ENCODE peak calls at places on chromosome 11, in five cellular contexts. Y is nephron progenitor cell, Q is lower leg skin, S is tibial nerve, X is lower lobe of right lung. M is an unnamed sample.

GRCh38 chr11:61828629-61829407 is 718 bp downstream of the FADS2 start:
- DNase-seq in X (peak; percentile 62), Y (peak; percentile 63), S (no peak), Q (no peak), M (no peak)

GRCh38 chr11:1078191-1078601 is 3.5 kb downstream of the MUC2 start:
- DNase-seq in Q (no peak), X (peak; percentile 39), Y (no peak), S (no peak), M (no peak)

GRCh38 chr11:106409201-106409600 is 331.7 kb downstream of the AASDHPPT start:
- DNase-seq in Q (no peak), Y (no peak), X (no peak), S (no peak), M (no peak)

GRCh38 chr11:119340335-119341221 is at the start of gene C1QTNF5:
- DNase-seq in X (peak; percentile 77), Y (peak; percentile 57), Q (peak; percentile 79), S (peak; percentile 92), M (no peak)

GRCh38 chr11:9090488-9091043 is 833 bp downstream of the SCUBE2 start:
- DNase-seq in Q (no peak), Y (no peak), S (no peak), X (no peak), M (no peak)

GRCh38 chr11:22343411-22344032 is 5.3 kb downstream of the SLC17A6 start:
- DNase-seq in Y (peak; percentile 36), S (no peak), Q (no peak), X (no peak), M (no peak)

GRCh38 chr11:24412722-24413121 is 84.1 kb upstream of the LUZP2 start:
- DNase-seq in S (no peak), Y (no peak), X (no peak), Q (no peak), M (no peak)

GRCh38 chr11:114098927-114099326 is 39.4 kb downstream of the ZBTB16 start:
- DNase-seq in Y (no peak), S (no peak), Q (no peak), X (no peak), M (no peak)

GRCh38 chr11:108958446-108959123 is 293.7 kb downstream of the DDX10 start:
- DNase-seq in S (no peak), Y (no peak), X (no peak), Q (no peak), M (no peak)

GRCh38 chr11:15618583-15619032 is 503.9 kb downstream of the INSC start:
- DNase-seq in Q (no peak), Y (no peak), S (no peak), X (no peak), M (no peak)

GRCh38 chr11:87976009-87976408 is 199.2 kb downstream of the RAB38 start:
- DNase-seq in Y (no peak), S (no peak), X (no peak), Q (no peak), M (no peak)

GRCh38 chr11:36075053-36075452 is 131.2 kb downstream of the LDLRAD3 start:
- DNase-seq in S (no peak), Y (no peak), Q (no peak), X (no peak), M (no peak)

GRCh38 chr11:80155412-80156017 is 714.7 kb upstream of the TENM4 start:
- DNase-seq in Y (peak; percentile 24), S (no peak), X (no peak), Q (no peak), M (no peak)

GRCh38 chr11:3849297-3849874 is 6.1 kb upstream of the STIM1 start:
- DNase-seq in X (no peak), S (peak; percentile 78), Y (no peak), Q (no peak), M (no peak)

GRCh38 chr11:14041040-14041439 is 78.5 kb downstream of the SPON1 start:
- DNase-seq in X (no peak), Q (no peak), Y (no peak), S (no peak), M (no peak)
- TF ChIP-seq CTCF in X (no peak), Q (no peak), Y (peak; percentile 28), S (no peak), M (no peak)

GRCh38 chr11:128934351-128934750 is 8.3 kb downstream of the TP53AIP1 start:
- DNase-seq in X (no peak), S (no peak), Y (no peak), Q (no peak), M (no peak)

GRCh38 chr11:128936546-128937275 is 6.0 kb downstream of the TP53AIP1 start:
- DNase-seq in S (no peak), Q (no peak), Y (peak; percentile 36), X (no peak), M (no peak)

GRCh38 chr11:128933481-128934178 is 9.0 kb downstream of the TP53AIP1 start:
- DNase-seq in X (no peak), Y (no peak), Q (no peak), S (no peak), M (no peak)

GRCh38 chr11:128937480-128937879 is 5.2 kb downstream of the TP53AIP1 start:
- DNase-seq in Y (no peak), Q (no peak), S (no peak), X (no peak), M (no peak)

GRCh38 chr11:128934926-128935325 is 7.7 kb downstream of the TP53AIP1 start:
- DNase-seq in X (no peak), S (no peak), Y (no peak), Q (no peak), M (no peak)
- TF ChIP-seq CTCF in X (no peak), S (no peak), Y (no peak), Q (no peak), M (no peak)

DNA sequence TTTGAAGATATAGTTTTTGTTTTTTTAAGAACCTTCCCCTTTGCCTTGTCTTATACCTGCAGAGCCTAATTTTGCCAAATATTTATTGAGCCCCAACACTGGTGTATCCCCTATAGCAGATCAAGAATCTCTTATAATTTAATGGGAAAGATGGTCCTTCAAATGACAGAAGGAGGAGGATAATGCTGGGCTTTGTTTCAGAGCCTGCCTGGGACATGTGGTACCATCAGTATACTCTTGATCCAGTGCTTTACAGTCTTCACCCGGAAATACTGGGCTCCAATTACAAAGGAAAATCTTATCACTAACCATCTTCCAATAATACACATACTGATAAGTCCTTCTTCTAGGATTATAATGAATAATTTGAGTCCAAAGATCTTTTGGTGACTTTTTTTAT is 84.7 kb downstream of the GAB2 start:
- DNase-seq in X (no peak), Q (no peak), Y (no peak), S (no peak), M (no peak)
- TF ChIP-seq CTCF in X (no peak), Q (no peak), Y (no peak), S (no peak), M (no peak)

DNA sequence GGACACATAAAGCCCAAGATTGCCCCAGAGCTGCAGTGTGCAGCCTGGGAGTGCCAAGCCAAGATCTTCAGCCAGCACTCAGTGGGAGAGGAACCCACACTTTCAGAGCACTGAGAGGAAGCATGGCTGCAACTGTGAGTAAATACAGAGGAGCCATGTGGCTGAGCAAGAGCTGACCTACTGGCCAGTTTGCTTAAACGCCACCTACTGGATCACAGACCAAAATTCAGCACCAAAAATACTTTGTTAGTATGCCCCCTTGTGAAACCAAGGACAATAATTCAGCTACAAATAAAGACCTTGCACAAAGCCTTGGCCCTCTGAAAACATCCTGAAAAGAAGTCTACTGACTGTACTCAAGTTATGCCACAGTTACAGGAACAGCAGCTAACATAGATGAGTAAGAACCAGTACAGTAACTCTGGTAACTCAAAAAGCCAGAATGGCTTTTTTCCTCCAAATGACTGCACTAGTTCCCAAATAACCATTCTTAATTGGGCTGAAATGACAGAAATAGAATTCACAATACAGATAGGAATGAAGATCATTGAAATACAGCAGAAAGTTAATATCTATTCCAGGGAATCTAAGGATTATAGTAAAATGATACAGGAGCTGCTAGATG is 10.1 kb upstream of the OR4A15 start:
- DNase-seq in S (no peak), Y (no peak), X (no peak), Q (no peak), M (no peak)
- TF ChIP-seq CTCF in S (no peak), Y (no peak), X (no peak), Q (no peak), M (no peak)

GRCh38 chr11:66882540-66882939 is 25.7 kb downstream of the LRFN4 start:
- DNase-seq in X (no peak), Q (no peak), S (no peak), Y (no peak), M (no peak)

GRCh38 chr11:66881927-66882452 is 25.1 kb downstream of the LRFN4 start:
- DNase-seq in S (no peak), Y (no peak), Q (no peak), X (no peak), M (no peak)

GRCh38 chr11:66881436-66881835 is 24.6 kb downstream of the LRFN4 start:
- DNase-seq in X (no peak), Y (no peak), S (no peak), Q (no peak), M (no peak)

GRCh38 chr11:66879583-66879982 is 22.7 kb downstream of the LRFN4 start:
- DNase-seq in Q (no peak), Y (no peak), S (no peak), X (no peak), M (no peak)

GRCh38 chr11:66880484-66881211 is 23.8 kb downstream of the LRFN4 start:
- DNase-seq in S (no peak), Y (no peak), Q (no peak), X (no peak), M (no peak)
- TF ChIP-seq CTCF in S (no peak), Y (no peak), Q (no peak), X (no peak), M (no peak)

DNA sequence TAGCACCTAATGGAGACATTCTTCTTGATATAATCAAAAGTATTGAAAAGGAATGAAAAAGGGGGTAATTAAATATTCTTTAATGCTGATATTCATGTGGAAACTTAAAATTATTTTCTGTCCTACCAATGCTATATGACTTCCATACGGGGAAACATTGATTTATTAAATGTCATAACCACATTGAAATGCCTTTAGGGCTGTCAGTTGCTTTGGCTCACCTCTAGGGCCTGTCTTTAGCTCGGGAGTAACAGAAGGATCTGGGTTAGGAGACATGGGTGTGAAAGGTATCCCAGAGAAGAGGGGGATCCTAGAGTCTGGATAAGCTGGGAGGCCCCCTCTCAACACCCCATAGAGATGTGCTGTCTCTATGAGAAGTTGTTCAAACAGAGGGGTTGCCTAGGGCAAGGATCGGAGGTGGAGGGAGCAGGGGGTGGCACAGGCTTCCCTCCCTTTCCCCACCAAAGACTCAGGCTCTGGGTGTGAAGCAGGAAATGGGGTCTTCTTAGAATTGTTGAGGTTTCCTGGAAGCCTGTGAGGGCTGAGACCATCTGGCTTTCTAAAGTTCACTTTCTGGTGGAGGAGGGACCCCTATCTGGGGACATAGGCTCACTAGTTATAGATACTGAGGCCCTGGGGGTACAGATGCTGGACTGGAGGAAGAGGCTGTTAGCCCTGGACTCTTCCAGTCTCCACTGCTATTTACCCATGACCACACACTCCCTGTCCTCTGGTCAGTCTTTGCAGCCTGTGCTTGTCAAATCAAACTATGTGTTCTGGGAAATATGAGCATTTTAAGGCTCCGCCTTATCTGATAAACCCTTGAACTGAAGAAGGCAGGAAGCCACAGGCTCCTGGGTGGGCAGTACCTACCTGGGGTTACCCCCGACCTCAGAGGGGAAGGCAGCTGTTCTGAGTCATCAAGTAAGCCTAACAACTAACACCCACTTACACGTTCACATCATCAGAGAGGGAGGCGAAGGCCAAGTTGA is 55.8 kb upstream of the RRAS2 start:
- DNase-seq in S (no peak), X (no peak), Q (no peak), Y (no peak), M (no peak)
- TF ChIP-seq CTCF in S (no peak), X (no peak), Q (no peak), Y (no peak), M (peak; percentile 50)

M was measured in type B pancreatic cell.